ENCODE peak calls at places on chromosomes 5 and 9, in seven cellular contexts. One of them, this sample, is unnamed. For H3K4me1, the result is how much of the 10 kb centered on the place peaks cover.

GRCh38 chr5:19240150-19240549 is 747.9 kb downstream of the CDH18 start:
- DNase-seq in adrenal gland: no peak
- DNase-seq in ovary: no peak
- DNase-seq in A549: no peak
- DNase-seq in HepG2: no peak
- DNase-seq in HCT116: no peak
- DNase-seq in sigmoid colon: no peak
- DNase-seq in this sample: no peak

GRCh38 chr5:72065751-72066255 is 41.5 kb upstream of the MAP1B start:
- DNase-seq in adrenal gland: no peak
- DNase-seq in HCT116: no peak
- DNase-seq in sigmoid colon: no peak
- DNase-seq in A549: peak
- DNase-seq in ovary: no peak
- DNase-seq in HepG2: no peak
- DNase-seq in this sample: no peak

GRCh38 chr9:125659954-125660353 is 47.1 kb downstream of the MAPKAP1 start:
- DNase-seq in HCT116: no peak
- DNase-seq in HepG2: no peak
- DNase-seq in A549: no peak
- DNase-seq in sigmoid colon: no peak
- DNase-seq in adrenal gland: no peak
- DNase-seq in ovary: no peak
- DNase-seq in this sample: no peak

GRCh38 chr5:90191352-90192045 is 218.1 kb downstream of the CETN3 start:
- DNase-seq in HCT116: no peak
- DNase-seq in ovary: no peak
- DNase-seq in HepG2: no peak
- DNase-seq in A549: no peak
- DNase-seq in sigmoid colon: no peak
- DNase-seq in adrenal gland: no peak
- DNase-seq in this sample: no peak

GRCh38 chr9:135400496-135400895 is 79.1 kb upstream of the PPP1R26 start:
- DNase-seq in sigmoid colon: no peak
- DNase-seq in adrenal gland: no peak
- DNase-seq in ovary: no peak
- DNase-seq in A549: no peak
- DNase-seq in HCT116: no peak
- DNase-seq in HepG2: no peak
- DNase-seq in this sample: no peak

GRCh38 chr5:179231309-179231708 is 114.0 kb downstream of the ADAMTS2 start:
- DNase-seq in adrenal gland: peak
- DNase-seq in HCT116: no peak
- DNase-seq in ovary: no peak
- DNase-seq in A549: no peak
- DNase-seq in HepG2: no peak
- DNase-seq in sigmoid colon: peak
- DNase-seq in this sample: no peak

GRCh38 chr9:130186839-130187522 is 14.8 kb downstream of the NCS1 start:
- DNase-seq in HCT116: peak
- DNase-seq in A549: peak
- DNase-seq in ovary: peak
- DNase-seq in adrenal gland: peak
- DNase-seq in sigmoid colon: peak
- DNase-seq in HepG2: peak
- DNase-seq in this sample: no peak

GRCh38 chr5:155252717-155253116 is 239.2 kb downstream of the KIF4B start:
- DNase-seq in adrenal gland: no peak
- DNase-seq in ovary: no peak
- DNase-seq in HepG2: no peak
- DNase-seq in HCT116: no peak
- DNase-seq in sigmoid colon: no peak
- DNase-seq in A549: no peak
- DNase-seq in this sample: no peak

GRCh38 chr5:68374770-68375518 is 159.4 kb downstream of the PIK3R1 start:
- DNase-seq in sigmoid colon: no peak
- DNase-seq in HCT116: no peak
- DNase-seq in A549: no peak
- DNase-seq in ovary: no peak
- DNase-seq in adrenal gland: no peak
- DNase-seq in HepG2: no peak
- DNase-seq in this sample: no peak

GRCh38 chr9:78860806-78861475 is 564.0 kb downstream of the PSAT1 start:
- DNase-seq in HCT116: no peak
- DNase-seq in HepG2: no peak
- DNase-seq in adrenal gland: no peak
- DNase-seq in ovary: no peak
- DNase-seq in A549: no peak
- DNase-seq in sigmoid colon: no peak
- DNase-seq in this sample: no peak

GRCh38 chr9:109194157-109194556 is 27.1 kb upstream of the FRRS1L start:
- DNase-seq in A549: no peak
- DNase-seq in HepG2: no peak
- DNase-seq in ovary: no peak
- DNase-seq in HCT116: no peak
- DNase-seq in sigmoid colon: no peak
- DNase-seq in adrenal gland: no peak
- DNase-seq in this sample: no peak

GRCh38 chr9:132744881-132745761 is 74.9 kb downstream of the GTF3C4 start:
- DNase-seq in HepG2: no peak
- DNase-seq in HCT116: no peak
- DNase-seq in A549: no peak
- DNase-seq in adrenal gland: no peak
- DNase-seq in sigmoid colon: no peak
- DNase-seq in ovary: no peak
- DNase-seq in this sample: no peak

DNA sequence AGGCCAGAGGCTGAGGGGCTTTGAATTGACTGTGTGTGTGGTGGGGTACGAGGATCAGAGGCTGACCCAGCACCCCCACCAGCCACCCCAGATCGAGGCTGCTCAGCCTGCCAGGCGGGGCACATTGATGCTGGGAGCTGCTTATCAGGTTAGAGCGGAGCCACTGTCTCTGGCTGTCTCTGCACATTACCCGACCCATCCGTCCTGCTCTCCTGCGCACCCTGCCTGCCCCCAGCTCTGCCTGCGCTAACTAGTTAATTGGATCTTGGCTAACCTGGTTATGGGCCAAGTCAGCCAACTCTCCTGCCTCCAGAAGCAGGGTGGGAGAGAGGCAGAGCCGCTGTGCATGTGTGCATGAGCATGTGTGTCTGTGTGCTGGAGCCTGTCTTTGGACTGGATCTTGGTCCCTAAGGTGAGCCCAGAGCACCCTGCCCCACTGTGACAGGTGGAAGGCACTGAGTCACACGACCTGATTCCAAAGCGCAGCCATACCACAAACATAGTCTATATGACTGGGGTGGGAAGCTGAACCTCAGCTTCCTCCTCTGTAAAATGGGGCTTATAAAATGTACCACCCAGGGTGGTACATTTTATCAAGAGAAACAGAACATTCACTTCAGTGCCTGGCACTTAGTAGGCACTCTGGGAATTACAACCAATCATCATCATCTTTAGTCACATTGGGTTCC is 39.7 kb downstream of the PCDH1 start:
- DNase-seq in ovary: no peak
- DNase-seq in HCT116: no peak
- DNase-seq in A549: no peak
- DNase-seq in HepG2: no peak
- DNase-seq in adrenal gland: no peak
- DNase-seq in sigmoid colon: no peak
- DNase-seq in this sample: no peak
- H3K4me1 ChIP-seq in ovary: under half
- H3K4me1 ChIP-seq in HCT116: under half
- H3K4me1 ChIP-seq in A549: under half
- H3K4me1 ChIP-seq in HepG2: under half
- H3K4me1 ChIP-seq in adrenal gland: under half
- H3K4me1 ChIP-seq in sigmoid colon: under half
- H3K4me1 ChIP-seq in this sample: under half

GRCh38 chr9:128919409-128919808 is 1.4 kb upstream of the PHYHD1 start:
- DNase-seq in HepG2: peak
- DNase-seq in sigmoid colon: no peak
- DNase-seq in A549: no peak
- DNase-seq in HCT116: no peak
- DNase-seq in adrenal gland: no peak
- DNase-seq in ovary: no peak
- DNase-seq in this sample: no peak
- H3K27ac ChIP-seq in HepG2: peak
- H3K27ac ChIP-seq in sigmoid colon: peak
- H3K27ac ChIP-seq in A549: peak
- H3K27ac ChIP-seq in HCT116: no peak
- H3K27ac ChIP-seq in adrenal gland: peak
- H3K27ac ChIP-seq in ovary: peak
- H3K27ac ChIP-seq in this sample: peak

GRCh38 chr9:19122490-19123042 is 4.7 kb downstream of the PLIN2 start:
- DNase-seq in A549: no peak
- DNase-seq in sigmoid colon: no peak
- DNase-seq in ovary: no peak
- DNase-seq in adrenal gland: no peak
- DNase-seq in HepG2: no peak
- DNase-seq in HCT116: no peak
- DNase-seq in this sample: no peak
- TF ChIP-seq POLR2A in A549: no peak
- TF ChIP-seq POLR2A in sigmoid colon: no peak
- TF ChIP-seq POLR2A in ovary: no peak
- TF ChIP-seq POLR2A in adrenal gland: no peak
- TF ChIP-seq POLR2A in HepG2: peak
- TF ChIP-seq POLR2A in HCT116: no peak
- TF ChIP-seq POLR2A in this sample: no peak

GRCh38 chr9:88218721-88219120 is 80.4 kb upstream of the SPATA31C2 start:
- DNase-seq in ovary: no peak
- DNase-seq in A549: no peak
- DNase-seq in sigmoid colon: no peak
- DNase-seq in adrenal gland: no peak
- DNase-seq in HepG2: no peak
- DNase-seq in HCT116: no peak
- DNase-seq in this sample: no peak
- H3K4me1 ChIP-seq in ovary: under half
- H3K4me1 ChIP-seq in A549: under half
- H3K4me1 ChIP-seq in sigmoid colon: under half
- H3K4me1 ChIP-seq in adrenal gland: under half
- H3K4me1 ChIP-seq in HepG2: under half
- H3K4me1 ChIP-seq in HCT116: under half
- H3K4me1 ChIP-seq in this sample: under half

DNA sequence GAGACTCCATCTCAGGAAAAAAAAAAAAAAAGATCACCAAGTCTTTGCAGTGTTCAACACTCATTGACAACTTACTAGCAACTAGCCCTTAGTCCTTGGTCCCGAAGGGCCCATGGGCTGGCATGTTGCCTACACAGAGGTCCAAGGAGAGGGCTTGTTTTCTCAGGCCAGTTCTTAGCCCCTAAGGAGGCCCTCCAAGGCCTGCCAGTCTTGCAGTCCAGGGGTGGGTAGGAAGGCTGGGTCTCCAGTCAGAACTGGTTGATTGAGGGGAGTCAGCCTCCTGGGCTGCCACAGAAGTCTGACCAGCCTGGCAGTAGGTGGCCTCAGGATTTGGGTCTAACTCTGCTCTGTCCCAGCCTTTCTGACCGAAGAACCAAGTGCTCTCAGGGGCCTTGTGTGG is 32.7 kb downstream of the IER5L start:
- DNase-seq in A549: no peak
- DNase-seq in HCT116: no peak
- DNase-seq in sigmoid colon: no peak
- DNase-seq in ovary: no peak
- DNase-seq in adrenal gland: no peak
- DNase-seq in HepG2: no peak
- DNase-seq in this sample: no peak
- H3K27ac ChIP-seq in A549: peak
- H3K27ac ChIP-seq in HCT116: peak
- H3K27ac ChIP-seq in sigmoid colon: peak
- H3K27ac ChIP-seq in ovary: peak
- H3K27ac ChIP-seq in adrenal gland: peak
- H3K27ac ChIP-seq in HepG2: no peak
- H3K27ac ChIP-seq in this sample: peak

GRCh38 chr9:123679330-123679987 is 250.5 kb downstream of the DENND1A start:
- DNase-seq in adrenal gland: no peak
- DNase-seq in HepG2: peak
- DNase-seq in A549: no peak
- DNase-seq in HCT116: no peak
- DNase-seq in sigmoid colon: no peak
- DNase-seq in ovary: no peak
- DNase-seq in this sample: no peak
- TF ChIP-seq POLR2A in adrenal gland: no peak
- TF ChIP-seq POLR2A in HepG2: no peak
- TF ChIP-seq POLR2A in A549: no peak
- TF ChIP-seq POLR2A in HCT116: no peak
- TF ChIP-seq POLR2A in sigmoid colon: no peak
- TF ChIP-seq POLR2A in ovary: no peak
- TF ChIP-seq POLR2A in this sample: no peak

DNA sequence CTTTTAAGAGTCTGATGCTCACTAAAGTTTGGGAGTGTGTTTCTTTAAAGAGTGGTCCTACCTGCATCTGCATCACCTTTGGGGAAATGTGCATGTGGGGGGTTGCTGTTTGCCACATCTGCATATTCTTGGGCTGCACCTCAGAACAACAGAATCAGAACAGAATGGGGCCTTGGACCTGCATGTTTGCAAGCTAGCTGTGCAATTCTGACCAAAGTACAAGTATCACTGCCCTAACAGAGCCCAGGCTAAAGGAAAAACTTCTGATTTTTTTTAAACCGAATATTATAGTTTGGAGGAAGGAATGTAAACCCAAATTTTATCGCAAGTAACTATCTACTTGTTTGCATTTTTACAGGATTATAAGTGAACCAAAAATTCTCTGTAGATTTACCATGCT is 34.2 kb upstream of the PRLR start:
- DNase-seq in sigmoid colon: no peak
- DNase-seq in adrenal gland: no peak
- DNase-seq in HCT116: no peak
- DNase-seq in HepG2: no peak
- DNase-seq in ovary: no peak
- DNase-seq in A549: no peak
- DNase-seq in this sample: no peak
- H3K4me1 ChIP-seq in sigmoid colon: under half
- H3K4me1 ChIP-seq in adrenal gland: under half
- H3K4me1 ChIP-seq in HCT116: under half
- H3K4me1 ChIP-seq in HepG2: under half
- H3K4me1 ChIP-seq in ovary: under half
- H3K4me1 ChIP-seq in A549: under half
- H3K4me1 ChIP-seq in this sample: under half

This sample was measured in tibial nerve.